ENCODE peak calls at places on chromosomes 3 and 15, in nine cellular contexts. W, M, V, T, I, Y, C, X and G are unnamed samples.

GRCh38 chr3:183142199-183142598 is 20.3 kb downstream of the LAMP3 start:
- DNase-seq in T (no peak), W (no peak), Y (no peak), C (peak; percentile 31), X (no peak), M (no peak), V (no peak), I (no peak), G (no peak)

GRCh38 chr3:44439499-44440295 is 37.8 kb downstream of the ZNF445 start:
- DNase-seq in W (peak; percentile 76), Y (peak; percentile 69), T (no peak), M (no peak), V (peak; percentile 51), C (peak; percentile 99), I (peak; percentile 74), X (peak; percentile 84), G (peak; percentile 75)

GRCh38 chr15:71743861-71744382 is 66.4 kb upstream of the NR2E3 start:
- DNase-seq in T (peak; percentile 41), Y (peak; percentile 67), V (no peak), M (no peak), C (peak; percentile 65), W (no peak), X (no peak), I (peak; percentile 42), G (peak; percentile 36)

GRCh38 chr3:133987933-133988484 is 41.7 kb downstream of the SLCO2A1 start:
- DNase-seq in M (no peak), Y (no peak), T (no peak), C (no peak), I (no peak), W (no peak), V (no peak), X (no peak), G (no peak)

GRCh38 chr15:47461560-47462175 is 255.6 kb upstream of the SEMA6D start:
- DNase-seq in Y (no peak), C (no peak), W (no peak), M (no peak), I (no peak), V (no peak), T (peak; percentile 54), X (no peak), G (no peak)

GRCh38 chr15:73318463-73319351 is 50.1 kb downstream of the HCN4 start:
- DNase-seq in I (no peak), V (no peak), T (no peak), X (no peak), M (no peak), C (no peak), Y (no peak), W (peak; percentile 45), G (no peak)

GRCh38 chr3:21839592-21839991 is 88.6 kb upstream of the ZNF385D start:
- DNase-seq in T (peak; percentile 85), M (no peak), Y (no peak), I (no peak), C (peak; percentile 81), W (no peak), X (peak; percentile 29), V (no peak), G (no peak)

GRCh38 chr3:176415896-176416295 is 781.4 kb downstream of the TBL1XR1 start:
- DNase-seq in M (no peak), Y (no peak), C (no peak), X (no peak), T (no peak), V (no peak), W (no peak), I (no peak), G (no peak)

GRCh38 chr3:190272747-190273146 is 49.5 kb downstream of the CLDN1 start:
- DNase-seq in T (no peak), C (no peak), V (no peak), I (no peak), Y (no peak), X (no peak), W (no peak), M (no peak), G (no peak)

GRCh38 chr15:48566669-48567068 is 78.8 kb downstream of the FBN1 start:
- DNase-seq in C (peak; percentile 88), X (no peak), Y (no peak), T (peak; percentile 46), V (no peak), I (no peak), M (no peak), W (no peak), G (no peak)

GRCh38 chr3:43870110-43870509 is 179.4 kb downstream of the ABHD5 start:
- DNase-seq in I (no peak), Y (no peak), M (no peak), W (no peak), X (no peak), V (no peak), C (peak; percentile 75), T (peak; percentile 59), G (no peak)

GRCh38 chr15:25790003-25790660 is 73.0 kb downstream of the ATP10A start:
- DNase-seq in C (peak; percentile 70), W (no peak), T (peak; percentile 92), X (peak; percentile 34), V (peak; percentile 49), Y (peak; percentile 42), M (no peak), I (no peak), G (no peak)

GRCh38 chr15:75185271-75186029 is 16.2 kb upstream of the C15orf39 start:
- DNase-seq in V (peak; percentile 40), T (no peak), I (no peak), Y (no peak), C (no peak), W (no peak), M (no peak), X (no peak), G (no peak)

GRCh38 chr3:172939651-172940293 is 189.2 kb downstream of the ECT2 start:
- DNase-seq in Y (no peak), M (no peak), V (no peak), C (peak; percentile 35), T (peak; percentile 20), I (no peak), X (no peak), W (no peak), G (no peak)

GRCh38 chr3:30302027-30302426 is 304.4 kb upstream of the TGFBR2 start:
- DNase-seq in M (no peak), I (no peak), T (no peak), X (no peak), C (no peak), V (no peak), Y (no peak), W (no peak), G (no peak)

GRCh38 chr15:91520848-91521247 is 332.7 kb upstream of the SLCO3A1 start:
- DNase-seq in V (no peak), X (no peak), M (no peak), I (no peak), Y (no peak), T (no peak), C (no peak), W (no peak), G (no peak)

GRCh38 chr15:45399381-45400212 is 21.3 kb upstream of the GATM start:
- DNase-seq in T (peak; percentile 40), W (no peak), M (peak; percentile 60), Y (no peak), C (peak; percentile 76), V (no peak), X (no peak), I (no peak), G (no peak)

GRCh38 chr15:90376789-90377188 is 11.3 kb upstream of the IQGAP1 start:
- DNase-seq in W (no peak), T (no peak), I (peak; percentile 72), M (no peak), V (no peak), C (no peak), X (no peak), Y (peak; percentile 42), G (peak; percentile 56)

DNA sequence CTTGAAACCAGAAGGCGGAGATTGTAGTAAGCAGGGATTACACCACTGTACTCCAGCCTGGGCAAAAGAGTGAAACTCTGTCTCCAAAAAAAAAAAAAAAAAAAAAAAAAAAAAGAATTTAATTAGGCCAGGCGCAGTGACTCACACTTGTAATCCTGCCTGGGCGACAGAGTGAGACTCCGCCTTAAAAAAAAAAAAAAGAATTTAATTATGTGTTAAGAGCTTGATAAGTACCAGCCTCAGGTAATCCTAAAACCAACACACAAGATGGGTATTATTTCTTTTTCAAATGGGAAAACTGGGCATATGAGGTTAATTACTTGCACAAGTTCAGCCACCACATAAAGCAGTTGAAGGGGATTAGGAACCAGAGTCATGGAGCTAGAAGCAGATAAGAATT is 49.0 kb downstream of the PBRM1 start:
- DNase-seq in W (no peak), V (no peak), M (peak; percentile 19), X (peak; percentile 36), I (no peak), T (no peak), Y (no peak), C (no peak), G (no peak)
- H3K4me3 ChIP-seq in W (no peak overlapping the region), V (no peak overlapping the region), M (no peak overlapping the region), X (no peak overlapping the region), I (no peak overlapping the region), T (no peak overlapping the region), Y (no peak overlapping the region), C (no peak overlapping the region), G (no peak overlapping the region)

DNA sequence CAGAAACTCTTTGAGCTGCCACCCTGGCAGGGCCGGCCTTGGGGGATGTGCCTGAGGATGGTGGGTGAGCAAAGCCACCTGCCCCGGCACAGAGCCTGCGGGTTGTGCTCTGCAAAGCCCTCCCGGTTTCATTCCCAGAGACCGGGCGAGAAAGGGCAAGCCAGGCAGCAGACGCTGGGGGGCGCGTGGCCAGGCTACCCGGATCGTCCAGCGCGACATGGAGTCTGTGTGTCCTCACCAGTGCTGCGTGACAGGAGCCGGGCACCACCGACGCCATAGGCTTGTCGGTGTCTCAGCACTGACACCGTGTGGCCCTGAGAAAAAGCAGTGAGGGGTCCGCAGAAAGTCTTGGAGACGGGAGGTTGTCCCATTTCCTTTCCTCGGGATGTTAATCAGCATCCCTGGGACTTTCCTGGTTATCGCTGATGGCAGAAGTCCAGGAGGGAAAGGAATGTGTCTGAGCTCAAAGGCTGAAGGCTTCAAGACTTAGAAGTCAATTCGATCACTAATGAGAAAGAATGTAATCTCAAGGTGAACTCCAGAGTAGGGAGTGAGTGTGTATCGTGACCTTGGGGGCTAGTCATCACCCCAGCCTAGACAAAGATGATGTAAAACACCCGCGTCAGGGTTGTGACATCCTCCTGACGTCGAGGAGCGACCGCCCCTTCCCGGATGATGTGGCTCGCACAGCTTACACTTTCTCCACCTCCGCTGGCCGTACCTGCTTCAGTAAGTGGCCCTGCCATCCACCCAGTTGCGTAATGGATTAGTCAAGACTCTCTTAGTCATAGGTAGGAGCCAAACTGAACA is 36.3 kb upstream of the PLA2G4E start:
- DNase-seq in W (peak; percentile 74), T (peak; percentile 50), I (peak; percentile 76), M (peak; percentile 95), X (peak; percentile 87), V (peak; percentile 82), Y (peak; percentile 86), C (peak; percentile 80), G (peak; percentile 65)
- H3K4me3 ChIP-seq in W (no peak overlapping the region), T (peak overlapping the region; percentile 34), I (peak overlapping the region; percentile 45), M (peak overlapping the region; percentile 47), X (peak overlapping the region; percentile 6), V (peak overlapping the region; percentile 34), Y (no peak overlapping the region), C (peak overlapping the region; percentile 24), G (peak overlapping the region; percentile 14)

GRCh38 chr3:99286266-99286845 is 352.0 kb upstream of the COL8A1 start:
- DNase-seq in W (no peak), Y (no peak), T (no peak), X (no peak), V (no peak), C (peak; percentile 63), M (peak; percentile 6), I (no peak), G (no peak)

GRCh38 chr3:99287876-99288275 is 350.5 kb upstream of the COL8A1 start:
- DNase-seq in V (no peak), X (no peak), T (no peak), M (no peak), Y (no peak), C (no peak), W (no peak), I (no peak), G (no peak)
- H3K4me3 ChIP-seq in V (no peak overlapping the region), X (no peak overlapping the region), T (no peak overlapping the region), M (no peak overlapping the region), Y (no peak overlapping the region), C (no peak overlapping the region), W (no peak overlapping the region), I (no peak overlapping the region), G (no peak overlapping the region)

GRCh38 chr3:151459360-151459759 is 1.5 kb downstream of the IGSF10 start:
- DNase-seq in Y (no peak), W (no peak), T (no peak), I (no peak), M (no peak), C (no peak), X (no peak), V (no peak), G (no peak)
- H3K4me3 ChIP-seq in Y (no peak overlapping the region), W (no peak overlapping the region), T (no peak overlapping the region), I (no peak overlapping the region), M (no peak overlapping the region), C (no peak overlapping the region), X (no peak overlapping the region), V (peak overlapping the region; percentile 50), G (no peak overlapping the region)